ENCODE peak calls at places on chromosomes 16 and 17, in seven cellular contexts. One of them, this sample, is unnamed.
A peak's percentile ranks its signal among the peaks of the same experiment; 100 is the strongest.

GRCh38 chr17:74512624-74513084 is 18.6 kb downstream of the CD300LB start:
- DNase-seq in mesothelial cell of epicardium: no peak
- DNase-seq in lung: no peak
- DNase-seq in sigmoid colon: no peak
- DNase-seq in endothelial cell of umbilical vein: no peak
- DNase-seq in astrocyte of the spinal cord: no peak
- DNase-seq in retinal pigment epithelial cell: peak; percentile 14
- DNase-seq in this sample: peak; percentile 30

GRCh38 chr17:68087851-68088250 is 52.3 kb downstream of the KPNA2 start:
- DNase-seq in mesothelial cell of epicardium: no peak
- DNase-seq in lung: no peak
- DNase-seq in sigmoid colon: no peak
- DNase-seq in endothelial cell of umbilical vein: no peak
- DNase-seq in astrocyte of the spinal cord: no peak
- DNase-seq in retinal pigment epithelial cell: no peak
- DNase-seq in this sample: peak; percentile 56

GRCh38 chr16:72985148-72985882 is 62.6 kb downstream of the ZFHX3 start:
- DNase-seq in mesothelial cell of epicardium: no peak
- DNase-seq in lung: no peak
- DNase-seq in sigmoid colon: peak; percentile 92
- DNase-seq in endothelial cell of umbilical vein: no peak
- DNase-seq in astrocyte of the spinal cord: peak; percentile 68
- DNase-seq in retinal pigment epithelial cell: no peak
- DNase-seq in this sample: no peak

GRCh38 chr16:5867250-5867649 is 769.7 kb upstream of the EEF2KMT start:
- DNase-seq in mesothelial cell of epicardium: no peak
- DNase-seq in lung: no peak
- DNase-seq in sigmoid colon: no peak
- DNase-seq in endothelial cell of umbilical vein: no peak
- DNase-seq in astrocyte of the spinal cord: no peak
- DNase-seq in retinal pigment epithelial cell: no peak
- DNase-seq in this sample: no peak

GRCh38 chr17:82720204-82720603 is 3.7 kb downstream of the FN3KRP start:
- DNase-seq in mesothelial cell of epicardium: no peak
- DNase-seq in lung: no peak
- DNase-seq in sigmoid colon: no peak
- DNase-seq in endothelial cell of umbilical vein: no peak
- DNase-seq in astrocyte of the spinal cord: no peak
- DNase-seq in retinal pigment epithelial cell: no peak
- DNase-seq in this sample: no peak

GRCh38 chr17:45001310-45001709 is 33.2 kb upstream of the C1QL1 start:
- DNase-seq in mesothelial cell of epicardium: no peak
- DNase-seq in lung: no peak
- DNase-seq in sigmoid colon: no peak
- DNase-seq in endothelial cell of umbilical vein: no peak
- DNase-seq in astrocyte of the spinal cord: no peak
- DNase-seq in retinal pigment epithelial cell: no peak
- DNase-seq in this sample: no peak

GRCh38 chr17:78957076-78957475 is 22.6 kb downstream of the LGALS3BP start:
- DNase-seq in mesothelial cell of epicardium: no peak
- DNase-seq in lung: no peak
- DNase-seq in sigmoid colon: no peak
- DNase-seq in endothelial cell of umbilical vein: no peak
- DNase-seq in astrocyte of the spinal cord: peak; percentile 74
- DNase-seq in retinal pigment epithelial cell: no peak
- DNase-seq in this sample: no peak

GRCh38 chr16:87780385-87780989 is 14.7 kb upstream of the KLHDC4 start:
- DNase-seq in mesothelial cell of epicardium: no peak
- DNase-seq in lung: peak; percentile 59
- DNase-seq in sigmoid colon: no peak
- DNase-seq in endothelial cell of umbilical vein: peak; percentile 59
- DNase-seq in astrocyte of the spinal cord: no peak
- DNase-seq in retinal pigment epithelial cell: no peak
- DNase-seq in this sample: no peak

GRCh38 chr17:48153711-48154642 is 46.4 kb downstream of the SNX11 start:
- DNase-seq in mesothelial cell of epicardium: no peak
- DNase-seq in lung: no peak
- DNase-seq in sigmoid colon: no peak
- DNase-seq in endothelial cell of umbilical vein: peak; percentile 52
- DNase-seq in astrocyte of the spinal cord: peak; percentile 68
- DNase-seq in retinal pigment epithelial cell: no peak
- DNase-seq in this sample: no peak

GRCh38 chr17:60659156-60659555 is 18.5 kb upstream of the BCAS3 start:
- DNase-seq in mesothelial cell of epicardium: no peak
- DNase-seq in lung: no peak
- DNase-seq in sigmoid colon: no peak
- DNase-seq in endothelial cell of umbilical vein: no peak
- DNase-seq in astrocyte of the spinal cord: no peak
- DNase-seq in retinal pigment epithelial cell: no peak
- DNase-seq in this sample: no peak

GRCh38 chr17:27551701-27552466 is 79.1 kb upstream of the LGALS9 start:
- DNase-seq in mesothelial cell of epicardium: no peak
- DNase-seq in lung: no peak
- DNase-seq in sigmoid colon: no peak
- DNase-seq in endothelial cell of umbilical vein: no peak
- DNase-seq in astrocyte of the spinal cord: no peak
- DNase-seq in retinal pigment epithelial cell: no peak
- DNase-seq in this sample: no peak

GRCh38 chr16:66662445-66663194 is 33.9 kb downstream of the CMTM4 start:
- DNase-seq in mesothelial cell of epicardium: no peak
- DNase-seq in lung: no peak
- DNase-seq in sigmoid colon: no peak
- DNase-seq in endothelial cell of umbilical vein: peak; percentile 51
- DNase-seq in astrocyte of the spinal cord: peak; percentile 51
- DNase-seq in retinal pigment epithelial cell: no peak
- DNase-seq in this sample: no peak

GRCh38 chr17:49703557-49704277 is 4.0 kb downstream of the SLC35B1 start:
- DNase-seq in mesothelial cell of epicardium: no peak
- DNase-seq in lung: peak; percentile 37
- DNase-seq in sigmoid colon: no peak
- DNase-seq in endothelial cell of umbilical vein: peak; percentile 51
- DNase-seq in astrocyte of the spinal cord: peak; percentile 40
- DNase-seq in retinal pigment epithelial cell: peak; percentile 9
- DNase-seq in this sample: no peak

GRCh38 chr17:49707246-49707607 is 537 bp downstream of the SLC35B1 start:
- DNase-seq in mesothelial cell of epicardium: no peak
- DNase-seq in lung: no peak
- DNase-seq in sigmoid colon: no peak
- DNase-seq in endothelial cell of umbilical vein: peak; percentile 12
- DNase-seq in astrocyte of the spinal cord: no peak
- DNase-seq in retinal pigment epithelial cell: no peak
- DNase-seq in this sample: no peak

GRCh38 chr17:49705254-49705653 is 2.5 kb downstream of the SLC35B1 start:
- DNase-seq in mesothelial cell of epicardium: no peak
- DNase-seq in lung: no peak
- DNase-seq in sigmoid colon: no peak
- DNase-seq in endothelial cell of umbilical vein: no peak
- DNase-seq in astrocyte of the spinal cord: no peak
- DNase-seq in retinal pigment epithelial cell: no peak
- DNase-seq in this sample: no peak

GRCh38 chr17:49707608-49708514 is at the start of gene SLC35B1:
- DNase-seq in mesothelial cell of epicardium: peak; percentile 93
- DNase-seq in lung: peak; percentile 99
- DNase-seq in sigmoid colon: peak; percentile 99
- DNase-seq in endothelial cell of umbilical vein: peak; percentile 100
- DNase-seq in astrocyte of the spinal cord: peak; percentile 99
- DNase-seq in retinal pigment epithelial cell: peak; percentile 98
- DNase-seq in this sample: peak; percentile 99

DNA sequence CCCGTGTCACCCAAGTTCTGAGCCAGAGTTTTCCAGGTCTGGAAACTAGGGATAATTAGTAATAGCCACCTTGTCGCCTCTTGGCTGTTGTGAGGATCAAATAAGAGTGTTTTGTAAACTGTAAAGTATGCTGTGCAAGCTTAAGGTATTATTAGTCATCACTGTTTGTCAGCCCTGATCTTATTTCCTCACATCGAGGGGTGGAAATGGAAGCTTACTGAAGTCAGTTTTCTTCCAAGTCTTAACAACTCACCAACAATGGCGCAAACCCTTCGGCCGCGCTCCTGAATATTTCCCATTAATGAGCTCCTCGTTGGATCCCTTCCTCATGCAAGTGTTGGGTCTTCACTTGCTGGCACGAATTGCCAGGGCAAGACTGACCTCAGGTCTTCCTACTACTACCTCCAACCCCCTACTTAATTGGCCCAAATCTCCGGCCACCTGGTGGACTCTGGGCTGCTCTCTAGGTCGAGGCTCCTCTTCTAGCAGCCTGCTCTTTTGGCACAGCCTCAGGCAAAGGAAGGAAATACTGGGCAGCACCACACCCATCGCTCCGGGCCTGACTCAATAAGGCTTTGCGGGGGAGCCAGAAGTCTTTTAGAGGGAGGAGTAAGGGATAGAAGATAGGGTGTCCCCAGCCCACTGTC is 874 bp upstream of the SLC35B1 start:
- DNase-seq in mesothelial cell of epicardium: no peak
- DNase-seq in lung: no peak
- DNase-seq in sigmoid colon: no peak
- DNase-seq in endothelial cell of umbilical vein: no peak
- DNase-seq in astrocyte of the spinal cord: no peak
- DNase-seq in retinal pigment epithelial cell: no peak
- DNase-seq in this sample: no peak
- TF ChIP-seq CTCF in mesothelial cell of epicardium: no peak
- TF ChIP-seq CTCF in lung: no peak
- TF ChIP-seq CTCF in sigmoid colon: no peak
- TF ChIP-seq CTCF in endothelial cell of umbilical vein: no peak
- TF ChIP-seq CTCF in astrocyte of the spinal cord: no peak
- TF ChIP-seq CTCF in retinal pigment epithelial cell: no peak
- TF ChIP-seq CTCF in this sample: peak; percentile 19

DNA sequence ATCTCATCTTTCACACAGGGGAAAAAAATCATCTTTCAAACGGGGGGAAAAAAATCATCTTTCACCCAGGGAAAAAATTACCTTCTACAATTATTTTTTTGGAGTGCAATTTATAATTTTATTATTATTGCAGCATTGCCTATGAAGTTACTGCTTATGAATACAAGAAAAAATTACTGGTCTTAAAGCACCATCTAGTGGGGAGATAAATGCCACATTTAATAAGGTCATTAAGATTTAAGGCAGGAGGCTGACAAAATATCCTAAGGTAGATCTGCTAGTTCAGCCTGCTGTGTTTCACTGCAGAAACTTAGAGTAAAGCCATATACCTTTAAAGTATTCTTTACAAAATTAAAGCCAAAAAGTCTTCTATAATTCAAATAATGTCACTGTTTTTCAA is 13.7 kb downstream of the SHCBP1 start:
- DNase-seq in mesothelial cell of epicardium: no peak
- DNase-seq in lung: no peak
- DNase-seq in sigmoid colon: no peak
- DNase-seq in endothelial cell of umbilical vein: peak; percentile 61
- DNase-seq in astrocyte of the spinal cord: peak; percentile 76
- DNase-seq in retinal pigment epithelial cell: peak; percentile 23
- DNase-seq in this sample: no peak
- TF ChIP-seq CTCF in mesothelial cell of epicardium: no peak
- TF ChIP-seq CTCF in lung: peak; percentile 27
- TF ChIP-seq CTCF in sigmoid colon: no peak
- TF ChIP-seq CTCF in endothelial cell of umbilical vein: no peak
- TF ChIP-seq CTCF in astrocyte of the spinal cord: peak; percentile 27
- TF ChIP-seq CTCF in retinal pigment epithelial cell: peak; percentile 35
- TF ChIP-seq CTCF in this sample: peak; percentile 67

GRCh38 chr17:63436523-63437110 is 9.5 kb downstream of the CYB561 start:
- DNase-seq in mesothelial cell of epicardium: no peak
- DNase-seq in lung: no peak
- DNase-seq in sigmoid colon: no peak
- DNase-seq in endothelial cell of umbilical vein: peak; percentile 27
- DNase-seq in astrocyte of the spinal cord: no peak
- DNase-seq in retinal pigment epithelial cell: no peak
- DNase-seq in this sample: no peak
- TF ChIP-seq CTCF in mesothelial cell of epicardium: no peak
- TF ChIP-seq CTCF in lung: no peak
- TF ChIP-seq CTCF in sigmoid colon: no peak
- TF ChIP-seq CTCF in endothelial cell of umbilical vein: peak; percentile 29
- TF ChIP-seq CTCF in astrocyte of the spinal cord: peak; percentile 18
- TF ChIP-seq CTCF in retinal pigment epithelial cell: peak; percentile 45
- TF ChIP-seq CTCF in this sample: no peak

GRCh38 chr17:30378797-30379302 is at the start of gene CPD:
- DNase-seq in mesothelial cell of epicardium: peak; percentile 93
- DNase-seq in lung: peak; percentile 97
- DNase-seq in sigmoid colon: peak; percentile 98
- DNase-seq in endothelial cell of umbilical vein: peak; percentile 95
- DNase-seq in astrocyte of the spinal cord: peak; percentile 95
- DNase-seq in retinal pigment epithelial cell: peak; percentile 68
- DNase-seq in this sample: peak; percentile 99

GRCh38 chr17:30379303-30380105 is 777 bp downstream of the CPD start:
- DNase-seq in mesothelial cell of epicardium: no peak
- DNase-seq in lung: no peak
- DNase-seq in sigmoid colon: peak; percentile 70
- DNase-seq in endothelial cell of umbilical vein: peak; percentile 26
- DNase-seq in astrocyte of the spinal cord: no peak
- DNase-seq in retinal pigment epithelial cell: no peak
- DNase-seq in this sample: no peak

GRCh38 chr17:30377574-30377973 is 1.2 kb upstream of the CPD start:
- DNase-seq in mesothelial cell of epicardium: no peak
- DNase-seq in lung: no peak
- DNase-seq in sigmoid colon: no peak
- DNase-seq in endothelial cell of umbilical vein: no peak
- DNase-seq in astrocyte of the spinal cord: no peak
- DNase-seq in retinal pigment epithelial cell: no peak
- DNase-seq in this sample: no peak

GRCh38 chr17:30376621-30377452 is 1.9 kb upstream of the CPD start:
- DNase-seq in mesothelial cell of epicardium: no peak
- DNase-seq in lung: peak; percentile 58
- DNase-seq in sigmoid colon: no peak
- DNase-seq in endothelial cell of umbilical vein: no peak
- DNase-seq in astrocyte of the spinal cord: peak; percentile 85
- DNase-seq in retinal pigment epithelial cell: no peak
- DNase-seq in this sample: no peak

DNA sequence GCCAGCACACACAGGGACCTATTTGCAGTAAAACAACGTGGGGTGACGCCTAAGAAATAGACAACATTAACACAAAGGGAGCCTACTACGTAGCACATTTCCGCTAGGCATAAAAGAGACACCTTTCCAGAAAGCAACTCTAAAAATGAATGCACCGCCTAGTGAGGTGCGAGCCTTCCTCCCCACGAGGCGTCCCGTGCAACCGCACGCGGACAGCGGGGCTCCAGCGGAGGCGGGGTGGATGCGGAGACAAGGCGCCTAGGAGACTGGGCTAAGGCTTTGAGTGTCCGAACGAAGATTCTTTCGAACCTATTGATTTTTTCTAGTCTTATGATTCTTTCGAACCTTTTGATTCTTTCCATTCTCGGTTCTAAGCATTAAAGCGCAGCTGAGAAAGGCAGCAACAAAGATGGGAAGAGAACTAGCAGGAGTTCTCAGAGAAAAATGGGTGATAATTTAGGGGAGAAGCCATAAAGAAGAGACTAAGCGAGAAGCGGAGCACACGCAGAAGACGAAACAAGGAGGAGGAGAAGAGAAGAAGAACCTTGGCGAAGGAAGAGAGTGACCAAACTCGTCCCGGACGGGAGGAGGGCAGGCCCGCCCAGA is 433 bp upstream of the CPD start:
- DNase-seq in mesothelial cell of epicardium: no peak
- DNase-seq in lung: no peak
- DNase-seq in sigmoid colon: peak; percentile 73
- DNase-seq in endothelial cell of umbilical vein: no peak
- DNase-seq in astrocyte of the spinal cord: no peak
- DNase-seq in retinal pigment epithelial cell: no peak
- DNase-seq in this sample: no peak
- TF ChIP-seq CTCF in mesothelial cell of epicardium: no peak
- TF ChIP-seq CTCF in lung: no peak
- TF ChIP-seq CTCF in sigmoid colon: no peak
- TF ChIP-seq CTCF in endothelial cell of umbilical vein: no peak
- TF ChIP-seq CTCF in astrocyte of the spinal cord: no peak
- TF ChIP-seq CTCF in retinal pigment epithelial cell: no peak
- TF ChIP-seq CTCF in this sample: no peak

GRCh38 chr17:41223821-41224220 is 2.6 kb upstream of the KRTAP9-2 start:
- DNase-seq in mesothelial cell of epicardium: no peak
- DNase-seq in lung: no peak
- DNase-seq in sigmoid colon: no peak
- DNase-seq in endothelial cell of umbilical vein: no peak
- DNase-seq in astrocyte of the spinal cord: no peak
- DNase-seq in retinal pigment epithelial cell: no peak
- DNase-seq in this sample: no peak
- TF ChIP-seq CTCF in mesothelial cell of epicardium: no peak
- TF ChIP-seq CTCF in lung: no peak
- TF ChIP-seq CTCF in sigmoid colon: no peak
- TF ChIP-seq CTCF in endothelial cell of umbilical vein: no peak
- TF ChIP-seq CTCF in astrocyte of the spinal cord: no peak
- TF ChIP-seq CTCF in retinal pigment epithelial cell: no peak
- TF ChIP-seq CTCF in this sample: no peak